ENCODE peak calls at places on chromosomes 6 and 20, in nine cellular contexts. E, U, Q, W, J, F, M, S and Z are unnamed samples.
A peak's percentile ranks its signal among the peaks of the same experiment; 100 is the strongest.

GRCh38 chr20:21653628-21654027 is 51.8 kb upstream of the PAX1 start:
- DNase-seq in E (no peak), U (no peak), Q (no peak), W (no peak), J (no peak), F (no peak), M (no peak), S (no peak), Z (no peak)

GRCh38 chr6:167793421-167793820 is 33.3 kb upstream of the AFDN start:
- DNase-seq in E (no peak), U (no peak), Q (no peak), W (no peak), J (no peak), F (no peak), M (no peak), S (no peak), Z (no peak)

GRCh38 chr6:34249469-34250370 is 914 bp upstream of the SMIM29 start:
- DNase-seq in E (no peak), U (no peak), Q (no peak), W (no peak), J (no peak), F (no peak), M (no peak), S (no peak), Z (no peak)

GRCh38 chr6:130679684-130680083 is 147.5 kb upstream of the SMLR1 start:
- DNase-seq in E (no peak), U (no peak), Q (no peak), W (no peak), J (no peak), F (no peak), M (no peak), S (no peak), Z (no peak)

GRCh38 chr20:23205656-23206055 is 119.5 kb upstream of the CD93 start:
- DNase-seq in E (peak; percentile 51), U (no peak), Q (peak; percentile 77), W (no peak), J (no peak), F (no peak), M (peak; percentile 71), S (peak; percentile 79), Z (no peak)

GRCh38 chr6:131555992-131556391 is 17.0 kb upstream of the ARG1 start:
- DNase-seq in E (no peak), U (no peak), Q (no peak), W (no peak), J (no peak), F (no peak), M (no peak), S (no peak), Z (no peak)

GRCh38 chr6:123589973-123590372 is 46.8 kb downstream of the TRDN start:
- DNase-seq in E (no peak), U (no peak), Q (no peak), W (no peak), J (no peak), F (no peak), M (no peak), S (no peak), Z (no peak)

GRCh38 chr6:56911847-56912246 is 43.1 kb upstream of the BEND6 start:
- DNase-seq in E (peak; percentile 64), U (no peak), Q (no peak), W (no peak), J (no peak), F (no peak), M (no peak), S (no peak), Z (no peak)

GRCh38 chr6:141158740-141159139 is 974.0 kb upstream of the GJE1 start:
- DNase-seq in E (no peak), U (no peak), Q (no peak), W (no peak), J (no peak), F (no peak), M (no peak), S (no peak), Z (no peak)

GRCh38 chr6:31143148-31143547 is 4.3 kb upstream of the PSORS1C2 start:
- DNase-seq in E (no peak), U (no peak), Q (no peak), W (peak; percentile 79), J (no peak), F (no peak), M (peak; percentile 57), S (peak; percentile 75), Z (no peak)

GRCh38 chr20:19868383-19868782 is 110.3 kb downstream of the RIN2 start:
- DNase-seq in E (no peak), U (no peak), Q (no peak), W (no peak), J (no peak), F (no peak), M (no peak), S (no peak), Z (no peak)

GRCh38 chr6:26020291-26020982 is 57.8 kb downstream of the TRIM38 start:
- DNase-seq in E (peak; percentile 97), U (peak; percentile 89), Q (peak; percentile 76), W (peak; percentile 89), J (peak; percentile 84), F (no peak), M (peak; percentile 74), S (peak; percentile 73), Z (peak; percentile 89)

GRCh38 chr6:142045380-142046270 is 87.1 kb upstream of the GJE1 start:
- DNase-seq in E (peak; percentile 50), U (no peak), Q (no peak), W (no peak), J (no peak), F (no peak), M (no peak), S (no peak), Z (no peak)

GRCh38 chr20:4560667-4561066 is 161.0 kb upstream of the PRND start:
- DNase-seq in E (no peak), U (no peak), Q (no peak), W (no peak), J (no peak), F (no peak), M (no peak), S (no peak), Z (no peak)

GRCh38 chr20:31568041-31568731 is 36.9 kb upstream of the ID1 start:
- DNase-seq in E (no peak), U (no peak), Q (no peak), W (no peak), J (no peak), F (no peak), M (no peak), S (no peak), Z (no peak)

GRCh38 chr20:50009521-50010454 is 27.0 kb downstream of the SNAI1 start:
- DNase-seq in E (no peak), U (no peak), Q (no peak), W (no peak), J (no peak), F (no peak), M (no peak), S (no peak), Z (no peak)

GRCh38 chr20:44483112-44483511 is 7.4 kb downstream of the TTPAL start:
- DNase-seq in E (no peak), U (no peak), Q (no peak), W (no peak), J (no peak), F (no peak), M (no peak), S (no peak), Z (no peak)

GRCh38 chr20:44488551-44488950 is 12.9 kb downstream of the TTPAL start:
- DNase-seq in E (no peak), U (no peak), Q (no peak), W (no peak), J (no peak), F (no peak), M (no peak), S (no peak), Z (no peak)

GRCh38 chr20:44489223-44489622 is 13.5 kb downstream of the TTPAL start:
- DNase-seq in E (no peak), U (no peak), Q (no peak), W (no peak), J (no peak), F (no peak), M (no peak), S (no peak), Z (no peak)

GRCh38 chr20:44485078-44485829 is 9.6 kb downstream of the TTPAL start:
- DNase-seq in E (no peak), U (no peak), Q (no peak), W (no peak), J (no peak), F (no peak), M (no peak), S (no peak), Z (no peak)

GRCh38 chr20:44485830-44486198 is 10.1 kb downstream of the TTPAL start:
- DNase-seq in E (no peak), U (no peak), Q (no peak), W (no peak), J (no peak), F (no peak), M (no peak), S (no peak), Z (no peak)
- H3K4me3 ChIP-seq in E (no peak overlapping the region), U (no peak overlapping the region), Q (no peak overlapping the region), W (no peak overlapping the region), J (no peak overlapping the region), F (no peak overlapping the region), M (no peak overlapping the region), S (no peak overlapping the region), Z (no peak overlapping the region)

GRCh38 chr20:62555642-62556420 is 80.0 kb upstream of the GATA5 start:
- DNase-seq in E (no peak), U (no peak), Q (no peak), W (no peak), J (no peak), F (no peak), M (no peak), S (no peak), Z (no peak)
- H3K27ac ChIP-seq in E (no peak overlapping the region), U (no peak overlapping the region), Q (no peak overlapping the region), W (no peak overlapping the region), J (no peak overlapping the region), F (no peak overlapping the region), M (peak overlapping the region; percentile 92), S (peak overlapping the region; percentile 94), Z (no peak overlapping the region)

DNA sequence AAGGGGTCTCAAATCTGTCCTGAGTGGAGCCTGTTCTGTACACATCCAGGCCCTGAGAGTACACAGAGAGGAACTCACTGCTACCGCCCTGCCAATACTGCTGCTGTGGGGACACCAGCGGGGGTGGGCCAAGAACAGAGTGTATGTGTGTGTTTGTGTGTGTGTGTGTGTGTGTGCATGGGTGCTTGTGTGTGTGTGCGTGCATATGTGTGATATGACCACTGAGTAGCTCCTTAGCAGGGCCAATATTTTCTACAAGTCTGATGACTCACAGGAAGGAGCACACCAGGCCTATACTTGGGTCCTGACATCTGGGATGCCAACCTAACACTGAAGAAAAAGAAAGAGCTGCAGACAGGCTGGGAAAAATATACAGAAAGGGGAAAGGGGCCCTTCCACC is 1.4 kb downstream of the RAET1E start:
- DNase-seq in E (peak; percentile 20), U (no peak), Q (no peak), W (peak; percentile 29), J (no peak), F (no peak), M (no peak), S (no peak), Z (no peak)
- H3K4me1 ChIP-seq in E (peaks cover 36% of the 10 kb centered on the region), U (peaks cover 28% of the 10 kb centered on the region), Q (peaks cover 34% of the 10 kb centered on the region), W (peaks cover 20% of the 10 kb centered on the region), J (peaks cover 30% of the 10 kb centered on the region), F (peaks cover 60% of the 10 kb centered on the region), M (peaks cover 36% of the 10 kb centered on the region), S (peaks cover 34% of the 10 kb centered on the region), Z (peaks cover 7% of the 10 kb centered on the region)

DNA sequence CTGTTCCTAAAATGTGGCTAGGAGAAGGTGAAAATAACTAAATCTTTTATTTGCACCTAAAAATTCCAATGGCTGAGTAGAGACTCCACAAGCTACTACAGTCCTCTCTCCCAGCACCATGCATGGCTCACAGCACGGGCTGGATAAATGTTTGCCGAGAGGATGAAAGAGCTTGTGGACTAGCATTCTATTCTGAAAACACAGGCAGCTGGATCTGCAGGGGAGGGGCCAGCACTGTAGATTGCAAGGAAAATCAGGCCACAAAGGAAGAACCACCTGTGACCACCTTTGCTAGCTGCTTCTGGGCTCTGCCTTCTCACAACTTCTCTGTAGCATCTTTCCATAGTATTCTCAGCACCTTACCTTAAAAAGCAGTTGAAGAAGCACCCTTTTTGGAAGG is 46.6 kb downstream of the CLIC5 start:
- DNase-seq in E (no peak), U (no peak), Q (no peak), W (no peak), J (no peak), F (no peak), M (no peak), S (no peak), Z (no peak)
- H3K4me3 ChIP-seq in E (no peak overlapping the region), U (no peak overlapping the region), Q (no peak overlapping the region), W (no peak overlapping the region), J (no peak overlapping the region), F (no peak overlapping the region), M (no peak overlapping the region), S (peak overlapping the region; percentile 45), Z (no peak overlapping the region)